ENCODE peak calls at places on chromosome 13, in nine cellular contexts. P is ovary; E is tibial nerve; G is cardiac muscle cell; M is Peyer's patch; Q is adrenal gland; O is prostate gland; I is CD8-positive, alpha-beta memory T cell; J is hepatocyte. T is an unnamed sample. For H3K27me3, the result is how much of the 10 kb centered on the place peaks cover.

GRCh38 chr13:101013245-101013644 is 338.6 kb upstream of the TMTC4 start:
- DNase-seq in E (no peak), G (no peak), I (no peak), Q (no peak), O (no peak), P (no peak), J (no peak), M (no peak), T (no peak)

GRCh38 chr13:87669379-87669978 is 1.7 kb upstream of the SLITRK5 start:
- DNase-seq in Q (no peak), M (no peak), E (no peak), G (peak), J (peak), P (no peak), O (no peak), I (no peak), T (no peak)

GRCh38 chr13:50677687-50678463 is 165.6 kb downstream of the DLEU7 start:
- DNase-seq in E (no peak), J (no peak), I (no peak), P (no peak), M (no peak), Q (no peak), G (no peak), O (no peak), T (no peak)

GRCh38 chr13:100214886-100215285 is 126.0 kb downstream of the PCCA start:
- DNase-seq in E (no peak), Q (no peak), J (no peak), I (no peak), G (peak), P (no peak), M (no peak), O (no peak), T (no peak)

GRCh38 chr13:113816248-113816924 is 47.5 kb downstream of the GAS6 start:
- DNase-seq in G (no peak), M (no peak), Q (no peak), J (no peak), E (no peak), I (no peak), P (no peak), O (no peak), T (no peak)

GRCh38 chr13:99854376-99854775 is 117.2 kb downstream of the ZIC5 start:
- DNase-seq in Q (no peak), E (no peak), O (no peak), P (no peak), J (no peak), I (no peak), M (no peak), G (no peak), T (no peak)

GRCh38 chr13:109383683-109384082 is 402.7 kb downstream of the IRS2 start:
- DNase-seq in P (no peak), I (no peak), G (peak), O (no peak), M (no peak), E (no peak), J (peak), Q (no peak), T (no peak)

GRCh38 chr13:63864171-63864902 is 2448.7 kb upstream of the PCDH20 start:
- DNase-seq in O (no peak), M (no peak), J (no peak), I (no peak), Q (no peak), E (no peak), G (peak), P (no peak), T (no peak)

GRCh38 chr13:33678906-33679657 is 138.9 kb upstream of the RFC3 start:
- DNase-seq in O (no peak), Q (peak), E (peak), G (peak), I (peak), P (peak), M (peak), J (peak), T (peak)

GRCh38 chr13:72849571-72849970 is 67.6 kb downstream of the PIBF1 start:
- DNase-seq in I (no peak), P (no peak), J (no peak), G (peak), M (no peak), Q (no peak), E (no peak), O (no peak), T (no peak)

GRCh38 chr13:110409581-110409992 is 102.5 kb downstream of the COL4A2 start:
- DNase-seq in M (no peak), G (peak), O (no peak), Q (peak), E (no peak), J (no peak), I (no peak), P (no peak), T (no peak)

GRCh38 chr13:47112205-47112896 is 215.5 kb upstream of the HTR2A start:
- DNase-seq in M (no peak), P (no peak), O (no peak), G (no peak), E (no peak), J (no peak), I (no peak), Q (no peak), T (no peak)

GRCh38 chr13:76798037-76798436 is 88.2 kb downstream of the KCTD12 start:
- DNase-seq in I (no peak), O (no peak), M (no peak), E (no peak), G (no peak), J (no peak), Q (no peak), P (no peak), T (no peak)

GRCh38 chr13:44311011-44311481 is 62.6 kb upstream of the SERP2 start:
- DNase-seq in G (peak), I (no peak), Q (no peak), O (peak), J (no peak), M (no peak), E (no peak), P (no peak), T (no peak)

GRCh38 chr13:52650731-52651130 is 1.9 kb upstream of the SUGT1 start:
- DNase-seq in I (no peak), Q (no peak), P (no peak), G (no peak), M (no peak), J (no peak), E (no peak), O (no peak), T (no peak)

GRCh38 chr13:50779443-50780200 is 63.9 kb downstream of the DLEU7 start:
- DNase-seq in O (no peak), M (no peak), Q (no peak), G (no peak), E (no peak), P (no peak), J (no peak), I (no peak), T (no peak)

GRCh38 chr13:99312493-99312883 is 5.3 kb upstream of the GPR183 start:
- DNase-seq in P (peak), J (peak), E (peak), G (peak), Q (peak), O (no peak), M (peak), I (no peak), T (no peak)

GRCh38 chr13:40458283-40459031 is 208.0 kb downstream of the FOXO1 start:
- DNase-seq in Q (no peak), M (no peak), I (no peak), J (no peak), P (no peak), E (no peak), G (no peak), O (no peak), T (no peak)

GRCh38 chr13:104318121-104318520 is 1251.9 kb upstream of the SLC10A2 start:
- DNase-seq in E (no peak), M (no peak), P (no peak), Q (no peak), G (peak), J (peak), I (no peak), O (no peak), T (no peak)

GRCh38 chr13:51726446-51727185 is 77.3 kb downstream of the DHRS12 start:
- DNase-seq in P (no peak), J (no peak), M (no peak), O (no peak), I (no peak), G (peak), E (no peak), Q (no peak), T (no peak)

GRCh38 chr13:71902676-71903075 is 35.7 kb upstream of the DACH1 start:
- DNase-seq in O (no peak), J (no peak), M (no peak), P (no peak), Q (no peak), G (no peak), I (no peak), E (no peak), T (no peak)

GRCh38 chr13:101703838-101704237 is 251.4 kb downstream of the ITGBL1 start:
- DNase-seq in Q (no peak), P (no peak), J (peak), G (no peak), E (no peak), M (no peak), O (no peak), I (no peak), T (no peak)

GRCh38 chr13:97425570-97425969 is 8.4 kb upstream of the RAP2A start:
- DNase-seq in Q (no peak), P (no peak), J (no peak), I (no peak), O (no peak), M (no peak), E (no peak), G (peak), T (no peak)

GRCh38 chr13:97359181-97360057 is 74.5 kb upstream of the RAP2A start:
- DNase-seq in O (peak), Q (peak), P (peak), J (peak), E (peak), M (no peak), G (peak), I (peak), T (peak)

GRCh38 chr13:93289047-93289446 is 62.4 kb downstream of the GPC6 start:
- DNase-seq in E (no peak), G (peak), J (no peak), I (no peak), P (no peak), M (no peak), O (no peak), Q (no peak), T (no peak)

GRCh38 chr13:103812558-103812957 is 746.3 kb upstream of the SLC10A2 start:
- DNase-seq in M (no peak), I (no peak), O (no peak), J (no peak), Q (no peak), P (no peak), E (no peak), G (no peak), T (no peak)

GRCh38 chr13:37277435-37278144 is 172.1 kb upstream of the CSNK1A1L start:
- DNase-seq in G (peak), J (no peak), M (no peak), I (no peak), P (no peak), E (no peak), Q (no peak), O (no peak), T (no peak)

GRCh38 chr13:79402074-79402635 is 3.9 kb downstream of the RBM26 start:
- DNase-seq in J (no peak), P (no peak), I (no peak), G (no peak), M (no peak), E (no peak), Q (no peak), O (no peak), T (no peak)
- H3K27ac ChIP-seq in J (peak), P (no peak), I (no peak), G (no peak), M (peak), E (peak), Q (peak), O (no peak), T (peak)

GRCh38 chr13:78599911-78600310 is 3.4 kb downstream of the POU4F1 start:
- DNase-seq in I (no peak), O (no peak), Q (no peak), G (no peak), E (no peak), P (no peak), M (no peak), J (no peak), T (no peak)
- H3K27me3 ChIP-seq in I (half or more), O (half or more), Q (half or more), G (half or more), E (under half), P (under half), M (under half), J (half or more), T (half or more)

GRCh38 chr13:112521073-112521685 is 66.8 kb downstream of the TUBGCP3 start:
- DNase-seq in O (no peak), Q (no peak), M (no peak), J (no peak), G (no peak), P (no peak), I (no peak), E (no peak), T (no peak)

GRCh38 chr13:112522578-112522977 is 65.4 kb downstream of the TUBGCP3 start:
- DNase-seq in G (no peak), I (no peak), Q (no peak), M (no peak), O (no peak), E (no peak), J (no peak), P (no peak), T (no peak)

GRCh38 chr13:112516218-112516617 is 71.7 kb downstream of the TUBGCP3 start:
- DNase-seq in P (no peak), M (no peak), Q (no peak), O (no peak), I (no peak), J (no peak), G (no peak), E (no peak), T (no peak)

GRCh38 chr13:112513761-112514160 is 74.2 kb downstream of the TUBGCP3 start:
- DNase-seq in M (no peak), Q (no peak), O (no peak), G (no peak), E (no peak), I (no peak), P (no peak), J (no peak), T (no peak)

DNA sequence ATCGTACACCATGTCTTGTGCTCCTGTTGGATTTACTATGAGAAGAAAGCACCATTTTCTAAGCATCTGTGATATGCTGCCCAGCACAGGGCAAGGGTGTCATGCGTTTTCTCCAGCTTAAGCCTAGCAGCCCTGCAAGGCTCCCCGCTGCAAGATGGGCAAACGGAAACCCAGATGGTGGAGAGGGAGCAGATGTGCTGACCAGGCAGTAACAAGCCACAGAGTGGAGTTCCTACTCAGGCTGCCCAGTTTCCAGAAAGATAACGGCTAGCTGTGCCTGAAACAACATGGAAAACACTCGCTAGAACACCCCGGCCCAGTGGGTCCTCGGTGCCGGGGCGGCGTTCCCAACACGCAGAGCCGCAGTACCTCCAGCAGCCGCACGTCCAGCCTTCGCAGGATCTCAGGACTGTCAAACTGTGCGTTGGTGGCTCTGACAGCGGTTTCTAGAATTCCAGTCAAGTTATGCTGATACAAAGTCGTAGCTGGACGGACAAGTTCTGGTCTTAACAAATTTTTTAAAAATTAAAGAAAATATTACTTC is 68.4 kb downstream of the TUBGCP3 start:
- DNase-seq in I (no peak), G (no peak), O (no peak), Q (no peak), M (no peak), P (no peak), E (no peak), J (no peak), T (no peak)
- H3K27ac ChIP-seq in I (no peak), G (no peak), O (no peak), Q (no peak), M (no peak), P (no peak), E (no peak), J (no peak), T (no peak)

GRCh38 chr13:107812013-107812412 is 403.3 kb downstream of the LIG4 start:
- DNase-seq in G (no peak), J (no peak), Q (no peak), M (no peak), P (no peak), E (no peak), O (no peak), I (no peak), T (no peak)
- H3K27me3 ChIP-seq in G (under half), J (under half), Q (under half), M (under half), P (under half), E (under half), O (under half), I (under half), T (under half)

GRCh38 chr13:36173923-36174322 is 40.4 kb downstream of the SOHLH2 start:
- DNase-seq in E (no peak), I (no peak), M (no peak), P (no peak), G (no peak), J (no peak), O (no peak), Q (no peak), T (no peak)
- H3K27ac ChIP-seq in E (no peak), I (no peak), M (no peak), P (no peak), G (no peak), J (no peak), O (no peak), Q (no peak), T (no peak)

DNA sequence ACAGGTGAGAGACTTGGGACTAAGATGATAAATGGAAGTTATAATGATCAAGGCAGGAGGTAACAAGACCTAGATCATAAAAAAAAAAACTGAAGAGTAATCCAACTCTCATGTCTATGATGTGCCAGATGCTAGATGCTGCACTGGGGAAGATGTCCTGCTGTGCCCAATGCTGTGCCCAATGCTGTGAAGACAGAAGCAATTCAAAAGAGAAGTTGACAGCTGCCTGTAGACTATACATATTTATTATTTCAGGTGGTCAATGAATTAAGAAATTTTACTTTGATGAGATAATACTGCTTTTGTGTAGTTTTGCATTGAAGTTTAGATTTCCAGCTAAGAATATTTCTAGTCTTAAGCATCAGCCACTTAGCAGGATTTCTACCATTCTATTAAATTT is 21.5 kb downstream of the VWA8 start:
- DNase-seq in O (no peak), J (no peak), E (no peak), I (no peak), M (no peak), P (no peak), G (no peak), Q (no peak), T (no peak)
- H3K27me3 ChIP-seq in O (under half), J (under half), E (under half), I (under half), M (under half), P (under half), G (under half), Q (under half), T (under half)

DNA sequence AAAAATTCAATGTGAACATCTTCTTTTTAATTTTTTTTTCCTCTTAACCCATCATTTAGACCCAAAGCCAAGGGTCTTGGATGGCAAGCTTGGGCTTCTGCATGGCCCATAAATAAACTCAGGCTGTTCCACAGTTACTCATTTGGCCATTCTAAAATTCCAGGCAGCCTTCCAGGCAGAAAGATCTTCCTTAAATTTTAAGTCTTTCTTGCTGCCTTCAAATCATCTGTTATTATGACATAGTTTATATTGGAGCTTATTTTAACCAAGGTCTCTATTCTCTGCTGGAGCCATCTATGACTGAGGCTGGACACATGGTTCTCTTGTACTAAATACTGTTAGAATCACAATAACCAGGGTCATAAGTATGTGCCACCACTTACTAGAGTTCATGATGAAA is 317.3 kb upstream of the MAB21L1 start:
- DNase-seq in O (no peak), Q (no peak), M (no peak), I (no peak), P (no peak), G (no peak), E (no peak), J (no peak), T (no peak)
- H3K27ac ChIP-seq in O (no peak), Q (no peak), M (no peak), I (no peak), P (no peak), G (no peak), E (peak), J (no peak), T (no peak)

DNA sequence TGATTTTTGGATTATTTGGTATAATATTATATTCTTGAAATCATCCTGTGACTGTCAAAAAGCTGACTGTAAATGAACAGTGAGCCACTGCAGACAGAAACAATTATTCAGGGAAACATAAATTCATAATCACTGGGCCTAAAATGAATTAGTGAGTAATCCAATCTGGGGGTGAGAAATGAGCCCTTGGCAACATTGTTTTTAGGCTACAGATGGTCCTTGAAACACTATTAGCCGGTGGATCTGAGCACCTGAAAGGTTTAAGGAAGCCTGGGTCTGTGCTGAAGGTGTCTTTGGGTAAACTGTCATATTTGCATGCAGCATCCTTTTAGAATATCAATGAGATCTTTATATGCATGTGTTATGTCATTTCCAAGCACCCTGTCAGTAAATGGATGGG is 290.7 kb downstream of the ATP8A2 start:
- DNase-seq in O (no peak), I (no peak), Q (no peak), M (no peak), P (no peak), G (no peak), J (no peak), E (no peak), T (no peak)
- H3K27me3 ChIP-seq in O (under half), I (under half), Q (under half), M (under half), P (under half), G (under half), J (under half), E (under half), T (under half)

DNA sequence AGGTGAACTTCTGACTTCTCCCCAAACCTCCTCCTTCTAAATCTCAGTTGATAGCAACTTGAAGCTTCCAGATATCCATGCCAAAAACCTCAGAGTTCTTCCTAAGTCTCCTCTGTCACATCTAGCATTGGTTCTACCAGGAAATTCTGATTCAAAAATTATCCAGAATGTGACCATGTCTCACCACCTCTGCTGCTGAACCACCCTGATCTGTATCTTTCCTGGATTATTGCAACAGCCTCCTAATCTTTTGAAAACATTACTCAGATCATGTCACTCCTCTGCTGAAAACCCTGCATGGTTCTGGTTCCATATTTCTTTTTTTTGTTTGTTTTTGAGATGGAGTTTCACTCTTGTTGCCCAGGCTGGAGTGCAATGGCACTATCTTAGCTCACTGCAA is 78.7 kb upstream of the TNFSF11 start:
- DNase-seq in P (no peak), M (no peak), J (no peak), E (no peak), O (no peak), Q (no peak), I (no peak), G (no peak), T (no peak)
- H3K27ac ChIP-seq in P (no peak), M (no peak), J (peak), E (no peak), O (no peak), Q (no peak), I (no peak), G (no peak), T (no peak)

DNA sequence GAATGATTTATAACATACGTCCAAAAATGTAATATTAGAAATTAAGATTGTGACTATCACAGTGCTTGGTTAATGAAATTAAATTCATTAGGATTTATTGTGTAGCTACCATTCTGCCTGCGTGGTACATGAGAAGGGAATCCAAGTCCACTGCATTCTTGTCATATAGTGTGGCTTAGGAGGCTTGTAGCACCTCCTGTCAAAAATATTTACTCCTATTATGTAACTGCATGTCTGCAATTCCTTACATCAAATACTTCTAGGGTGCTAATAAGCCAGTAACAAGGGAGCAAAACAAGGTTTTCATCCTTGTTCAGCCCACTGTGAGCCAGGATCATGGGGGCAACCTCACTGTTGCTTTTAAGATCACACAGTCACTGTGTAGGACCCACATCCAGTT is 199.0 kb downstream of the SLC7A1 start:
- DNase-seq in M (no peak), I (no peak), G (no peak), P (no peak), J (no peak), O (no peak), Q (no peak), E (no peak), T (no peak)
- H3K27me3 ChIP-seq in M (under half), I (under half), G (under half), P (under half), J (half or more), O (under half), Q (under half), E (under half), T (under half)

T was measured in CD4-positive, alpha-beta T cell.